ENCODE peak calls at places on chromosomes 4 and X, in five cellular contexts. H, J, E, Y and T are unnamed samples.

GRCh38 chrX:43676960-43677582 is 21.0 kb downstream of the MAOA start:
- DNase-seq in H (no peak), J (no peak), E (no peak), Y (peak), T (no peak)

GRCh38 chrX:70422886-70423336 is at the start of gene GDPD2:
- DNase-seq in H (no peak), J (no peak), E (no peak), Y (peak), T (peak)

GRCh38 chr4:68348577-68348976 is 1.3 kb downstream of the YTHDC1 start:
- DNase-seq in H (no peak), J (no peak), E (no peak), Y (no peak), T (no peak)

GRCh38 chr4:47075241-47075640 is 43.9 kb downstream of the GABRB1 start:
- DNase-seq in H (no peak), J (no peak), E (no peak), Y (peak), T (no peak)

GRCh38 chr4:61922766-61923165 is 722.6 kb downstream of the ADGRL3 start:
- DNase-seq in H (no peak), J (no peak), E (no peak), Y (no peak), T (no peak)

GRCh38 chr4:94536649-94537464 is 85.1 kb downstream of the PDLIM5 start:
- DNase-seq in H (no peak), J (no peak), E (no peak), Y (peak), T (no peak)

GRCh38 chr4:174628206-174628605 is 105.9 kb upstream of the HPGD start:
- DNase-seq in H (no peak), J (no peak), E (no peak), Y (no peak), T (no peak)

GRCh38 chrX:45714864-45715263 is 514.2 kb upstream of the DIPK2B start:
- DNase-seq in H (no peak), J (no peak), E (no peak), Y (peak), T (no peak)

GRCh38 chrX:39008554-39008953 is 207.3 kb downstream of the MID1IP1 start:
- DNase-seq in H (no peak), J (no peak), E (no peak), Y (no peak), T (no peak)

GRCh38 chr4:2691952-2692435 is 64.1 kb downstream of the TNIP2 start:
- DNase-seq in H (no peak), J (no peak), E (no peak), Y (no peak), T (no peak)

GRCh38 chr4:1462009-1462767 is 55.9 kb upstream of the NKX1-1 start:
- DNase-seq in H (peak), J (no peak), E (no peak), Y (no peak), T (no peak)

GRCh38 chrX:153457136-153457825 is 11.4 kb upstream of the TREX2 start:
- DNase-seq in H (no peak), J (peak), E (no peak), Y (no peak), T (no peak)

GRCh38 chr4:142582340-142582739 is 263.8 kb downstream of the INPP4B start:
- DNase-seq in H (no peak), J (no peak), E (no peak), Y (no peak), T (peak)

GRCh38 chr4:44984083-44984482 is 257.7 kb upstream of the GNPDA2 start:
- DNase-seq in H (no peak), J (no peak), E (no peak), Y (no peak), T (no peak)

GRCh38 chrX:3154386-3154991 is 113.2 kb downstream of the ARSF start:
- DNase-seq in H (no peak), J (no peak), E (no peak), Y (no peak), T (no peak)

GRCh38 chrX:65635371-65635770 is 32.1 kb upstream of the MSN start:
- DNase-seq in H (no peak), J (no peak), E (no peak), Y (peak), T (no peak)

GRCh38 chr4:89586864-89587263 is 250.1 kb downstream of the SNCA start:
- DNase-seq in H (no peak), J (no peak), E (no peak), Y (peak), T (no peak)

GRCh38 chr4:52051213-52051614 is at the start of gene SPATA18:
- DNase-seq in H (peak), J (peak), E (no peak), Y (peak), T (no peak)

GRCh38 chr4:141814499-141814898 is 178.1 kb downstream of the IL15 start:
- DNase-seq in H (no peak), J (no peak), E (no peak), Y (no peak), T (no peak)

GRCh38 chr4:146032234-146032860 is 93.7 kb upstream of the ZNF827 start:
- DNase-seq in H (no peak), J (no peak), E (no peak), Y (no peak), T (no peak)

GRCh38 chr4:1367936-1368289 is 20.9 kb downstream of the UVSSA start:
- DNase-seq in H (peak), J (no peak), E (no peak), Y (no peak), T (no peak)

GRCh38 chr4:169225812-169226211 is 44.9 kb downstream of the SH3RF1 start:
- DNase-seq in H (no peak), J (no peak), E (no peak), Y (peak), T (no peak)

GRCh38 chr4:6591305-6591704 is 16.3 kb downstream of the MAN2B2 start:
- DNase-seq in H (no peak), J (peak), E (no peak), Y (no peak), T (no peak)

GRCh38 chrX:71216446-71216845 is 6.6 kb upstream of the GJB1 start:
- DNase-seq in H (no peak), J (no peak), E (no peak), Y (no peak), T (no peak)

GRCh38 chr4:95215991-95216605 is 332.7 kb downstream of the UNC5C start:
- DNase-seq in H (no peak), J (no peak), E (no peak), Y (peak), T (no peak)

GRCh38 chr4:118171381-118171780 is 137.1 kb downstream of the NDST3 start:
- DNase-seq in H (no peak), J (no peak), E (no peak), Y (no peak), T (no peak)

GRCh38 chr4:85741921-85742591 is 267.1 kb downstream of the ARHGAP24 start:
- DNase-seq in H (peak), J (peak), E (peak), Y (no peak), T (peak)

GRCh38 chrX:104098151-104098808 is 14.0 kb upstream of the ZCCHC18 start:
- DNase-seq in H (no peak), J (no peak), E (no peak), Y (peak), T (peak)

GRCh38 chr4:663438-664428 is 10.3 kb downstream of the ATP5ME start:
- DNase-seq in H (peak), J (peak), E (no peak), Y (peak), T (no peak)

GRCh38 chr4:5378002-5378401 is 326.7 kb downstream of the STK32B start:
- DNase-seq in H (no peak), J (no peak), E (no peak), Y (no peak), T (no peak)

GRCh38 chr4:71275004-71275403 is 63.8 kb upstream of the SLC4A4 start:
- DNase-seq in H (no peak), J (no peak), E (no peak), Y (no peak), T (no peak)

GRCh38 chr4:75345436-75345835 is 168.8 kb downstream of the RCHY1 start:
- DNase-seq in H (no peak), J (no peak), E (no peak), Y (peak), T (no peak)
- H3K27ac ChIP-seq in H (no peak), J (no peak), E (no peak), Y (no peak), T (no peak)

DNA sequence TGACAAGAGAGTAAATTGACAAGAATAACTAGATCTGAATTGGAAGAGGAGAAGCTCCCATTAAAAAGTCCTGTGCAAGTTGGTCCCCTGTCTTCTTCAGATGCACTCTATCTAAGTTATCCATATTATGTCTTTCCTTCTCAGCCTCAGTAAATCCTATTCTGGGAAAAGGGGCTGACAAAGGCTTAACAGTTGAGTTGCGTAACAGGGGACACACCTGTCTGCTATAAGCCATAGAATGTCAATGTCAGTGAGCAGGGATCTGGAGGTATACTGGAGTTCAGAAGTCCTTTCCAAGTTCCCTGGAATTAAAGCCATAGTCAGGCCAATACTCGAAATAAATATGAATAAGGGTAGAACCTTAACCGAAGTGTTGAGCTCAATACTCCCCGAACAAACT is 26.3 kb upstream of the TNIP3 start:
- DNase-seq in H (no peak), J (no peak), E (no peak), Y (no peak), T (no peak)
- H3K27ac ChIP-seq in H (no peak), J (no peak), E (no peak), Y (no peak), T (no peak)

GRCh38 chr4:186643501-186644315 is 79.9 kb downstream of the FAT1 start:
- DNase-seq in H (no peak), J (no peak), E (no peak), Y (peak), T (no peak)
- H3K27ac ChIP-seq in H (peak), J (no peak), E (no peak), Y (no peak), T (no peak)

GRCh38 chr4:140720387-140721087 is 35.6 kb downstream of the TBC1D9 start:
- DNase-seq in H (no peak), J (no peak), E (no peak), Y (no peak), T (no peak)
- H3K27ac ChIP-seq in H (no peak), J (no peak), E (no peak), Y (no peak), T (no peak)

GRCh38 chr4:76016383-76016782 is 6.9 kb downstream of the CXCL10 start:
- DNase-seq in H (peak), J (no peak), E (no peak), Y (no peak), T (no peak)

GRCh38 chr4:76013540-76013939 is 6.2 kb upstream of the CXCL9 start:
- DNase-seq in H (no peak), J (no peak), E (no peak), Y (no peak), T (no peak)

GRCh38 chr4:76012388-76012801 is 5.1 kb upstream of the CXCL9 start:
- DNase-seq in H (no peak), J (no peak), E (no peak), Y (peak), T (no peak)

GRCh38 chr4:76011018-76011670 is 3.8 kb upstream of the CXCL9 start:
- DNase-seq in H (no peak), J (peak), E (no peak), Y (no peak), T (no peak)

GRCh38 chr4:76011700-76012387 is 4.5 kb upstream of the CXCL9 start:
- DNase-seq in H (no peak), J (peak), E (no peak), Y (peak), T (no peak)
- H3K27ac ChIP-seq in H (peak), J (peak), E (no peak), Y (no peak), T (no peak)

GRCh38 chr4:189858445-189858844 is 82.2 kb upstream of the FRG1 start:
- DNase-seq in H (no peak), J (no peak), E (no peak), Y (no peak), T (no peak)

DNA sequence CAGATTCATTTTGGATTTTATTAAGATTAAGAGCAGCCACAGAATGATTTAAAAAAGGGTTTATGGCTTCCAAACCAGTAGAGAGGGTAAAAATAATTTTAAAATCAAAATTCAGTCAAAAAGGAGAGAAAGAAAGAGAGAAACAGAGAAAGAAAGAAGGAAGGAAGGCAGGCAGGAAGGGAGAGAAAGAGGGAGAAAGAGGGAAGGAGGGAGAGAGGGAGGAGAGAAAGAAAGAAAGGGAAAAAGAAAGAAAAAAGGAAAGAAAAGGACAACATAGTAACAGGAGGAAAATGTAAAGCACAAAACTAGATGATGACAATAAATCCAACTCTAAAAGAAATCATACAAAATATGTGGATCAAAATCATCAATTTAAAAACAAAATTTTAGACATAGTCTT is 79.6 kb upstream of the FRG1 start:
- DNase-seq in H (no peak), J (no peak), E (no peak), Y (no peak), T (no peak)
- H3K27ac ChIP-seq in H (no peak), J (no peak), E (no peak), Y (no peak), T (no peak)

GRCh38 chr4:128844931-128845330 is 35.4 kb downstream of the JADE1 start:
- DNase-seq in H (no peak), J (peak), E (peak), Y (no peak), T (no peak)

GRCh38 chr4:128837198-128837597 is 27.7 kb downstream of the JADE1 start:
- DNase-seq in H (no peak), J (no peak), E (no peak), Y (no peak), T (no peak)

GRCh38 chr4:128840711-128841318 is 31.3 kb downstream of the JADE1 start:
- DNase-seq in H (no peak), J (no peak), E (no peak), Y (no peak), T (no peak)

GRCh38 chr4:128837679-128838078 is 28.2 kb downstream of the JADE1 start:
- DNase-seq in H (no peak), J (no peak), E (no peak), Y (no peak), T (no peak)

GRCh38 chr4:128841402-128841801 is 31.9 kb downstream of the JADE1 start:
- DNase-seq in H (no peak), J (no peak), E (no peak), Y (no peak), T (no peak)
- H3K27ac ChIP-seq in H (no peak), J (no peak), E (no peak), Y (no peak), T (no peak)

GRCh38 chr4:186934255-186934654 is 210.6 kb upstream of the FAT1 start:
- DNase-seq in H (no peak), J (no peak), E (no peak), Y (no peak), T (no peak)

GRCh38 chr4:186931519-186931918 is 207.9 kb upstream of the FAT1 start:
- DNase-seq in H (no peak), J (no peak), E (no peak), Y (peak), T (no peak)

GRCh38 chr4:186932196-186932595 is 208.5 kb upstream of the FAT1 start:
- DNase-seq in H (no peak), J (no peak), E (no peak), Y (no peak), T (no peak)

GRCh38 chr4:186934841-186935443 is 211.3 kb upstream of the FAT1 start:
- DNase-seq in H (no peak), J (no peak), E (no peak), Y (no peak), T (no peak)

DNA sequence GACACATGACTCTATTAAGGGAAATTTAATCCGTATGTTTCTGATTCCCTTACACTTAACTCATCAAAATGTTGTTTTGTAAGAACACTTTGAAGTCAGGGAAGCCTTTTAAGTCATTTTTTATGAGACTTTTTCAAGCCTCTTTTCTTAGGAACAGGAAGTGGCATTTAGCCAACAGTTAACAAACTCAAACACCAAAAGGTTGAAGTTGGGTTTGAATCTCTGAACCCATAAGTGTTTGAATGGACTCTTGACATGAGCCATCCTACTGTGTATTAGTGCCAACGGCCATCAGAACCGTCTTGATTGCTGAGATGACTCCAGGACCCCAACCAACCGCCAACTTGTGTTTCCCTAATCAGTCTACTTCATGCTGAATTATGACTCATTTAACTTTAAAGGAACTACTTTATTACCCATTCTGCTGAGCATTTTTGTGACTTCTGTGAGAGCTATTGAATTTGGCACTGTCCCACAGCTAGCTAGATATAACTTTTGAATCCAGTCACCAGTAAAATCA is 209.0 kb upstream of the FAT1 start:
- DNase-seq in H (no peak), J (no peak), E (no peak), Y (peak), T (no peak)
- H3K27ac ChIP-seq in H (no peak), J (no peak), E (no peak), Y (peak), T (no peak)

GRCh38 chr4:154507170-154507569 is 15.6 kb upstream of the DCHS2 start:
- DNase-seq in H (no peak), J (no peak), E (no peak), Y (no peak), T (no peak)

GRCh38 chr4:154511990-154512389 is 20.4 kb upstream of the DCHS2 start:
- DNase-seq in H (no peak), J (no peak), E (no peak), Y (no peak), T (no peak)

GRCh38 chr4:154503598-154503997 is 12.0 kb upstream of the DCHS2 start:
- DNase-seq in H (no peak), J (no peak), E (no peak), Y (peak), T (no peak)

GRCh38 chr4:154506253-154506652 is 14.7 kb upstream of the DCHS2 start:
- DNase-seq in H (no peak), J (no peak), E (no peak), Y (peak), T (no peak)
- H3K27ac ChIP-seq in H (no peak), J (no peak), E (no peak), Y (no peak), T (no peak)